ENCODE peak calls at places on chromosomes 1 and 21, in five cellular contexts. K is mucosa of gallbladder, S is EH, V is Caki2, G is thoracic aorta. N is an unnamed sample.

GRCh38 chr21:32048353-32048752 is 175.5 kb downstream of the HUNK start:
- DNase-seq in K (no peak), S (no peak), V (no peak), G (no peak), N (no peak)

GRCh38 chr1:1775364-1776226 is 2.7 kb downstream of the NADK start:
- DNase-seq in K (no peak), S (no peak), V (no peak), G (no peak), N (no peak)

GRCh38 chr1:154902920-154903566 is 33.0 kb upstream of the KCNN3 start:
- DNase-seq in K (no peak), S (peak), V (no peak), G (no peak), N (no peak)

GRCh38 chr1:9539829-9540550 is 725 bp downstream of the SLC25A33 start:
- DNase-seq in K (peak), S (peak), V (peak), G (peak), N (no peak)

GRCh38 chr1:155717041-155717440 is 28.1 kb downstream of the DAP3 start:
- DNase-seq in K (no peak), S (no peak), V (no peak), G (no peak), N (no peak)

GRCh38 chr1:209823143-209824041 is 4.4 kb upstream of the UTP25 start:
- DNase-seq in K (no peak), S (peak), V (peak), G (no peak), N (no peak)

GRCh38 chr1:86499987-86500593 is 31.4 kb downstream of the CLCA1 start:
- DNase-seq in K (no peak), S (peak), V (no peak), G (no peak), N (no peak)

GRCh38 chr1:179968994-179969919 is 14.6 kb downstream of the CEP350 start:
- DNase-seq in K (no peak), S (no peak), V (no peak), G (no peak), N (no peak)

GRCh38 chr1:163844393-163844948 is 522.7 kb downstream of the NUF2 start:
- DNase-seq in K (no peak), S (peak), V (no peak), G (no peak), N (no peak)

GRCh38 chr1:211925016-211925415 is 94.5 kb upstream of the LPGAT1 start:
- DNase-seq in K (no peak), S (no peak), V (no peak), G (no peak), N (no peak)

GRCh38 chr1:172727956-172728603 is 69.2 kb downstream of the FASLG start:
- DNase-seq in K (peak), S (peak), V (peak), G (no peak), N (no peak)

GRCh38 chr21:39088831-39089380 is 94.3 kb downstream of the PSMG1 start:
- DNase-seq in K (no peak), S (peak), V (peak), G (no peak), N (no peak)

GRCh38 chr1:27504588-27505419 is 14.8 kb upstream of the WASF2 start:
- DNase-seq in K (peak), S (peak), V (no peak), G (no peak), N (no peak)

GRCh38 chr1:15775706-15776105 is 17.1 kb downstream of the FBLIM1 start:
- DNase-seq in K (no peak), S (no peak), V (no peak), G (no peak), N (no peak)

GRCh38 chr1:60343736-60344135 is 270.2 kb upstream of the C1orf87 start:
- DNase-seq in K (no peak), S (no peak), V (no peak), G (no peak), N (no peak)

GRCh38 chr1:16119504-16119903 is 36.4 kb downstream of the EPHA2 start:
- DNase-seq in K (no peak), S (no peak), V (no peak), G (no peak), N (no peak)

GRCh38 chr1:91005285-91005684 is 16.6 kb downstream of the ZNF644 start:
- DNase-seq in K (no peak), S (no peak), V (no peak), G (no peak), N (no peak)

GRCh38 chr1:42456754-42457089 is 379 bp downstream of the PPCS start:
- DNase-seq in K (peak), S (peak), V (no peak), G (no peak), N (no peak)

GRCh38 chr21:41678016-41678935 is 88.6 kb downstream of the RIPK4 start:
- DNase-seq in K (peak), S (peak), V (peak), G (no peak), N (no peak)

GRCh38 chr1:50426702-50427085 is 3.5 kb upstream of the DMRTA2 start:
- DNase-seq in K (no peak), S (no peak), V (no peak), G (no peak), N (no peak)

GRCh38 chr1:176102243-176102642 is 104.8 kb downstream of the COP1 start:
- DNase-seq in K (no peak), S (peak), V (no peak), G (no peak), N (no peak)

GRCh38 chr1:222329493-222330045 is 218.3 kb downstream of the HHIPL2 start:
- DNase-seq in K (no peak), S (no peak), V (no peak), G (no peak), N (no peak)

GRCh38 chr1:25990702-25991395 is 7.0 kb downstream of the PAFAH2 start:
- DNase-seq in K (no peak), S (no peak), V (no peak), G (no peak), N (no peak)

GRCh38 chr1:28971980-28972771 is 57.8 kb downstream of the EPB41 start:
- DNase-seq in K (no peak), S (peak), V (peak), G (no peak), N (peak)

GRCh38 chr1:92708368-92708950 is 76.4 kb downstream of the EVI5 start:
- DNase-seq in K (no peak), S (no peak), V (no peak), G (no peak), N (no peak)

GRCh38 chr1:234722904-234723588 is 113.1 kb upstream of the IRF2BP2 start:
- DNase-seq in K (peak), S (peak), V (no peak), G (peak), N (peak)

GRCh38 chr21:42040411-42041180 is 30.4 kb upstream of the ZBTB21 start:
- DNase-seq in K (no peak), S (peak), V (peak), G (peak), N (peak)

GRCh38 chr1:11134352-11135266 is 34.9 kb upstream of the EXOSC10 start:
- DNase-seq in K (peak), S (peak), V (peak), G (no peak), N (no peak)

GRCh38 chr1:27119270-27119618 is 35.7 kb downstream of the SLC9A1 start:
- DNase-seq in K (peak), S (no peak), V (no peak), G (no peak), N (no peak)

GRCh38 chr21:45542242-45542666 is at the start of gene SLC19A1:
- DNase-seq in K (peak), S (peak), V (peak), G (no peak), N (no peak)

GRCh38 chr1:232905324-232906034 is 44.9 kb upstream of the NTPCR start:
- DNase-seq in K (no peak), S (no peak), V (no peak), G (no peak), N (no peak)

GRCh38 chr1:33391669-33392068 is 39.2 kb downstream of the PHC2 start:
- DNase-seq in K (no peak), S (no peak), V (no peak), G (no peak), N (no peak)

GRCh38 chr1:168369655-168370054 is 89.0 kb downstream of the TBX19 start:
- DNase-seq in K (no peak), S (no peak), V (no peak), G (no peak), N (no peak)

GRCh38 chr21:28712396-28712795 is 280.3 kb downstream of the LTN1 start:
- DNase-seq in K (no peak), S (peak), V (no peak), G (no peak), N (no peak)

GRCh38 chr21:39633770-39634181 is 21.0 kb downstream of the B3GALT5 start:
- DNase-seq in K (no peak), S (peak), V (peak), G (no peak), N (no peak)

GRCh38 chr1:23578311-23578996 is 19.2 kb upstream of the ID3 start:
- DNase-seq in K (no peak), S (peak), V (no peak), G (no peak), N (no peak)

GRCh38 chr1:71587961-71588360 is 507.1 kb upstream of the ZRANB2 start:
- DNase-seq in K (peak), S (peak), V (no peak), G (no peak), N (no peak)

GRCh38 chr1:32285658-32286057 is 6.2 kb upstream of the HDAC1 start:
- DNase-seq in K (no peak), S (no peak), V (no peak), G (no peak), N (no peak)

N was measured in GOT3.